ENCODE peak calls at places on chromosomes 12 and 14, in four cellular contexts. V is GM12878, X is K562, M is HepG2. S is an unnamed sample.

GRCh38 chr14:103136388-103137271 is 13.4 kb downstream of the TNFAIP2 start:
- DNase-seq in V (no peak), X (peak; percentile 78), M (no peak), S (no peak)

GRCh38 chr14:105889666-105890473 is 363.5 kb downstream of the TMEM121 start:
- DNase-seq in V (no peak), X (peak; percentile 4), M (no peak), S (no peak)

GRCh38 chr12:128970110-128970509 is 116.8 kb downstream of the GLT1D1 start:
- DNase-seq in V (no peak), X (no peak), M (no peak), S (no peak)

GRCh38 chr12:64385468-64385867 is 5.1 kb downstream of the C12orf56 start:
- DNase-seq in V (no peak), X (no peak), M (no peak), S (no peak)

GRCh38 chr12:49138587-49138986 is 7.4 kb upstream of the TUBA1B start:
- DNase-seq in V (no peak), X (peak; percentile 59), M (no peak), S (peak; percentile 37)

GRCh38 chr12:88579572-88579940 is 715 bp downstream of the KITLG start:
- DNase-seq in V (no peak), X (no peak), M (no peak), S (peak; percentile 29)

GRCh38 chr12:43733687-43734086 is 24.9 kb downstream of the PUS7L start:
- DNase-seq in V (no peak), X (no peak), M (no peak), S (no peak)

GRCh38 chr14:86462193-86462592 is 932.2 kb downstream of the FLRT2 start:
- DNase-seq in V (no peak), X (peak; percentile 0), M (peak; percentile 40), S (no peak)

GRCh38 chr14:95023886-95024285 is 133.4 kb downstream of the DICER1 start:
- DNase-seq in V (no peak), X (no peak), M (no peak), S (no peak)

GRCh38 chr14:55416866-55417265 is 5.2 kb upstream of the ATG14 start:
- DNase-seq in V (no peak), X (peak; percentile 66), M (no peak), S (peak; percentile 51)

GRCh38 chr12:69884386-69884785 is 59.4 kb downstream of the MYRFL start:
- DNase-seq in V (no peak), X (no peak), M (no peak), S (no peak)

GRCh38 chr14:63737582-63738006 is 9.7 kb upstream of the SGPP1 start:
- DNase-seq in V (peak; percentile 68), X (no peak), M (no peak), S (no peak)

GRCh38 chr12:21451529-21451928 is 14.1 kb downstream of the PYROXD1 start:
- DNase-seq in V (no peak), X (no peak), M (no peak), S (no peak)

GRCh38 chr12:84411031-84411430 is 501.6 kb downstream of the SLC6A15 start:
- DNase-seq in V (no peak), X (no peak), M (no peak), S (no peak)

GRCh38 chr12:40312982-40313576 is 88.3 kb downstream of the LRRK2 start:
- DNase-seq in V (no peak), X (no peak), M (peak; percentile 2), S (peak; percentile 13)

GRCh38 chr14:80202888-80203562 is 8.3 kb downstream of the DIO2 start:
- DNase-seq in V (no peak), X (peak; percentile 11), M (peak; percentile 6), S (no peak)

GRCh38 chr12:117499759-117500485 is 138.5 kb upstream of the NOS1 start:
- DNase-seq in V (no peak), X (no peak), M (no peak), S (peak; percentile 42)

GRCh38 chr14:24848427-24848826 is 201.5 kb downstream of the STXBP6 start:
- DNase-seq in V (no peak), X (no peak), M (no peak), S (no peak)

GRCh38 chr14:21528381-21529348 is 2.5 kb upstream of the SALL2 start:
- DNase-seq in V (no peak), X (peak; percentile 70), M (peak; percentile 93), S (no peak)

GRCh38 chr12:45878630-45879255 is 111.6 kb downstream of the SCAF11 start:
- DNase-seq in V (no peak), X (peak; percentile 45), M (no peak), S (peak; percentile 21)

GRCh38 chr12:12467701-12468218 is 94.9 kb downstream of the DUSP16 start:
- DNase-seq in V (no peak), X (no peak), M (no peak), S (no peak)

GRCh38 chr12:76519538-76519937 is 40.0 kb downstream of the OSBPL8 start:
- DNase-seq in V (no peak), X (no peak), M (no peak), S (no peak)

GRCh38 chr12:124993568-124994434 is at the start of gene BRI3BP:
- DNase-seq in V (no peak), X (peak; percentile 78), M (peak; percentile 27), S (peak; percentile 55)

GRCh38 chr14:100902295-100902694 is 1.2 kb downstream of the RTL1 start:
- DNase-seq in V (no peak), X (peak; percentile 36), M (peak; percentile 52), S (peak; percentile 39)

GRCh38 chr12:55659486-55660385 is 23.0 kb downstream of the OR10P1 start:
- DNase-seq in V (no peak), X (peak; percentile 67), M (peak; percentile 27), S (no peak)

GRCh38 chr12:18967814-18968213 is 161.7 kb upstream of the PLEKHA5 start:
- DNase-seq in V (no peak), X (no peak), M (no peak), S (no peak)

GRCh38 chr14:74882103-74882920 is 596 bp downstream of the DLST start:
- DNase-seq in V (no peak), X (peak; percentile 61), M (no peak), S (peak; percentile 43)

GRCh38 chr12:112843272-112843671 is 51.7 kb downstream of the RPH3A start:
- DNase-seq in V (no peak), X (no peak), M (no peak), S (no peak)

DNA sequence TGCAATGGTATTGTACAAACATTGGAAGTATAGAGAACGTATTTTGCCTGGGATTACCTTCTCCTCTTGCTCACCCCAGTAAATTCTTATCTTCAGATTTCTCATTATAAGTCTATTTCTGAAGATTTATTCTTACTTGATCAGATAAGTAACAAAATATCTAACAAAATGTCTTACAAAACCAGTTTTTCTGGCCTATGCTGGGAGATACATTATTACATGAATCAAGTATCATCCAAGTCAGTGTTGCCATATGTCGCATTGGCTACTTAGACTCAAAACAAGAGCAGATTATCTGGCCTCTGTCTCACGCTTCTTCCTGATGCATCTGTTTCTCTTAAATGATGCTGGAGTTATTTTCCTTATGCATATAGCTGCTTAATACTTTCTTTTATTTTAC is 408.5 kb downstream of the CCER1 start:
- DNase-seq in V (no peak), X (no peak), M (no peak), S (no peak)
- TF ChIP-seq MYC in V (no peak), X (no peak), M (no peak), S (no peak)

DNA sequence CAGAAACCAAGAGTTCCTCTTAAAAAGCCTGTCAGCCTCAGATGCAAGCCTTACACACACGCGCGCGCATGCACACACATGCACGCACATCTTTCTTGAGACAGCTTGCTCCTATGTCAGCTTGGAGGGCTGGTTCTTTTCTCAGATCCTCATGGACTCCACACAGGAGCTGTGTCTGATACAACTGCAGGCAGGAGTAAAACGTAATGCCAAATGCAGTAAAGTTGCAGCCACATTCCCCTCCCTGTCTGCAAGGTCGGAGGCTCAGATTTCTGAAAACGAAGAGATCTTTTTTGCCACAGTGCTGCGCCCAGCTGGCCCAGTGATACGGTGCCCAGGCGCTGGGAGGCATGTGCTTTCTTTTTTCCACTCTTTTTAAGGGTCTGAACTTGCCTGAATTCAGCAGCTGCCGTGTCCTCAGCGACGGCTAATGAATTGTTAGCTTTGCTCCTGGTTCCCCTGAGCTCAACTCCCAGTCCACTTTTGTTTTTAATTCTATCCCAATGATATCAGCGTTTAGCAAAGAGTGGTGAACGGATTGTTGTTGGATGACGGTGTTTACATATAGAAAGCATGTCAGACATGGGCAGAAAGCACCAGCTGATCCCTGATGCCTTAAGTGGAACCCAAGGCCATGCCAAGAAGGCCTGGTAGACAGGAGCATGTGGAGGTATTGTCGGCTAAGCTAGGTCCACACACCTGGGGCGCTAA is 72.9 kb upstream of the FOXN3 start:
- DNase-seq in V (no peak), X (no peak), M (no peak), S (no peak)
- TF ChIP-seq CEBPB in V (no peak), X (no peak), M (no peak), S (no peak)

GRCh38 chr14:78785265-78785664 is 615.1 kb downstream of the NRXN3 start:
- DNase-seq in V (no peak), X (no peak), M (no peak), S (no peak)

GRCh38 chr14:78788467-78789360 is 618.5 kb downstream of the NRXN3 start:
- DNase-seq in V (no peak), X (no peak), M (no peak), S (no peak)

DNA sequence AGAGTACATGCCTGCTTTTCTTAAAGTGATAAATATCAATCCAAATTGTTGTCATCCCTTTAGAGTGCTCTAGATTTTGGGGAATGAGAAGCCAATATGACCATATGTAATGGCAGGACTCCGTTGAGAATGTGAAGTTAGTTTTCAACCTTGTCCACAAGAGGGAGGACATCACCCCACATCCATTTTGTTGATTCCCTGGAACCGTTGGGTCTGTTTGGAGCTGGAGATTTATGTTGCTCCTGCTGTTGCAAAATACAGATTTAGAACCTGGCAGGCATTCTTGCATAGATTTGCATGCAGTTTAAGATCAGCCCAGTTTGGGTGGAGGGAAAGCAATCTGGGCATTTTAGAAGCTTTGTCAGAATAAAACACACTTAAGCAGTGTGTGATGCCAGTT is 620.1 kb downstream of the NRXN3 start:
- DNase-seq in V (no peak), X (no peak), M (no peak), S (no peak)
- TF ChIP-seq CTCF in V (peak; percentile 7), X (no peak), M (no peak), S (no peak)

GRCh38 chr14:85131523-85131922 is 398.4 kb upstream of the FLRT2 start:
- DNase-seq in V (no peak), X (no peak), M (no peak), S (no peak)
- TF ChIP-seq MYC in V (no peak), X (no peak), M (no peak), S (no peak)

DNA sequence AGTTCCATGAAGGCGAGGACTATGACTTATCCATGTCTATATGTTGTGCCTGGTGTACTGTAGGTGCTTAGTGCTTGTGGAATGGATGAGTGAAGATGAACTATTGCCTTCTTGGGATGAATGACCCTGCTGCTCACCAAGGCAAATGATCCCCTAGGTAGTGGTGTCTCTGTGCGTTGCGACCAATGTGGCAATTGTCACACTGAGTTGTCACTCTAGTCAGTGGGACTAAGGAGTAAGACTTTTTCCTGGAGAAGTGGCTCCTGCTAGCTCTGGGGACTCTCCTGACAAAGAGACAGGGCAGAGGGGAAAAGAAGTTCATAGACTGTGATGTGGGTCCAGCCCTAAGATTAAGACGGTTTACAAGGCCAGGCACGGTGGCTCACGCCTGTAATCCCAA is 3.4 kb upstream of the ACVR1B start:
- DNase-seq in V (no peak), X (no peak), M (no peak), S (no peak)
- TF ChIP-seq CEBPB in V (no peak), X (no peak), M (no peak), S (no peak)